ENCODE peak calls at places on chromosomes 6 and 20, in five cellular contexts. One of them, this sample, is unnamed.

GRCh38 chr6:41294463-41294862 is 8.0 kb upstream of the TREM1 start:
- DNase-seq in Calu3: no peak
- DNase-seq in psoas muscle: no peak
- DNase-seq in uterus: no peak
- DNase-seq in thoracic aorta: no peak
- DNase-seq in this sample: no peak

GRCh38 chr6:42260972-42261371 is 43.3 kb upstream of the MRPS10 start:
- DNase-seq in Calu3: peak
- DNase-seq in uterus: peak
- DNase-seq in psoas muscle: peak
- DNase-seq in thoracic aorta: no peak
- DNase-seq in this sample: no peak

GRCh38 chr6:105993769-105994521 is 92.2 kb upstream of the PRDM1 start:
- DNase-seq in Calu3: no peak
- DNase-seq in uterus: peak
- DNase-seq in thoracic aorta: no peak
- DNase-seq in psoas muscle: peak
- DNase-seq in this sample: no peak

GRCh38 chr6:15243994-15244604 is 1.8 kb upstream of the JARID2 start:
- DNase-seq in uterus: no peak
- DNase-seq in psoas muscle: peak
- DNase-seq in Calu3: no peak
- DNase-seq in thoracic aorta: no peak
- DNase-seq in this sample: no peak

GRCh38 chr20:2108987-2109386 is 7.4 kb downstream of the STK35 start:
- DNase-seq in Calu3: peak
- DNase-seq in psoas muscle: no peak
- DNase-seq in uterus: peak
- DNase-seq in thoracic aorta: no peak
- DNase-seq in this sample: no peak

GRCh38 chr6:105510746-105511145 is 107.9 kb upstream of the PREP start:
- DNase-seq in Calu3: no peak
- DNase-seq in uterus: no peak
- DNase-seq in psoas muscle: no peak
- DNase-seq in thoracic aorta: no peak
- DNase-seq in this sample: no peak

GRCh38 chr20:31716818-31717477 is 5.7 kb downstream of the BCL2L1 start:
- DNase-seq in Calu3: no peak
- DNase-seq in psoas muscle: no peak
- DNase-seq in thoracic aorta: no peak
- DNase-seq in uterus: no peak
- DNase-seq in this sample: no peak

GRCh38 chr20:19438488-19438887 is 226.0 kb downstream of the SLC24A3 start:
- DNase-seq in thoracic aorta: no peak
- DNase-seq in uterus: no peak
- DNase-seq in Calu3: no peak
- DNase-seq in psoas muscle: no peak
- DNase-seq in this sample: peak

DNA sequence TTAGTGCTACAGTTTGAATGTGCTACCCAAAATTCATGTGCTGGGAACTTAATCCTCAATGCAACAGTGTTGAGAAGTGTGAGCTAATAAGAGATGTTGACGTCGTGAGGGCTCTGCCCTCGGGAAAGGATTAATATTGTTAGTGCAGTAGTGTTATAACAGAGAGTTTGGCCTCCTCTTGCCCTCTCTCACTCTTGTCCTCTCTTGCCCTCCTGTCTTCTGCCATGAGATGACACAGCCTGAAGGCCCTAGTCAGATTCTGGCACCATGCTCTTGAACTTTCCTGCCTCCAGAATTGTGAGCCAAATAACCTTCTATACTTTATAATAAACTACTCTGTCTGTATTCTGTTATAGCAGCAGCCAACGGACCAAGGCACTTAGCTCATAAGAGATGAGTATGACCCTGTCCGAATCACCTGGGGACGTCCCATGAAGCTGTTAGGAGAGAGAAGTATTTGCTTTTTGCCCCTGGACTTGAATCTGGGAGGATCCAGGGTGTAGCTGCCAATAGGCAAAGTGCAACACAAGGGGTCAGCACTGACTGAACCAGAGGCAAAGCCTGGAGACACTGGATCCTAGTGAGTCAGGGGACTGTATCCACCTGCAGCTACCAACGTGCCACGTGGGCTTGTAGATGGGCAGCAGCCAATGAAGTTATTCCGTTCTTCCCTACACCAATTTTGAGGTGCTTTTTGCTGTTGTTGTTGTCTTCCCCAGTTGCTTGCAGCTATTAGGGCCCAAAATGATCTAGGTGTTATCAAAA is 233.7 kb downstream of the THBS2 start:
- DNase-seq in Calu3: peak
- DNase-seq in uterus: no peak
- DNase-seq in psoas muscle: no peak
- DNase-seq in thoracic aorta: no peak
- DNase-seq in this sample: no peak
- TF ChIP-seq CTCF in Calu3: no peak
- TF ChIP-seq CTCF in uterus: no peak
- TF ChIP-seq CTCF in psoas muscle: no peak
- TF ChIP-seq CTCF in thoracic aorta: no peak
- TF ChIP-seq CTCF in this sample: no peak

GRCh38 chr20:43681468-43681942 is 14.6 kb downstream of the MYBL2 start:
- DNase-seq in uterus: no peak
- DNase-seq in Calu3: no peak
- DNase-seq in psoas muscle: no peak
- DNase-seq in thoracic aorta: no peak
- DNase-seq in this sample: no peak
- TF ChIP-seq CTCF in uterus: no peak
- TF ChIP-seq CTCF in Calu3: no peak
- TF ChIP-seq CTCF in psoas muscle: no peak
- TF ChIP-seq CTCF in thoracic aorta: no peak
- TF ChIP-seq CTCF in this sample: no peak

GRCh38 chr20:21312813-21313471 is 9.8 kb downstream of the XRN2 start:
- DNase-seq in thoracic aorta: no peak
- DNase-seq in Calu3: no peak
- DNase-seq in uterus: no peak
- DNase-seq in psoas muscle: no peak
- DNase-seq in this sample: no peak

GRCh38 chr20:21309678-21310467 is 6.7 kb downstream of the XRN2 start:
- DNase-seq in Calu3: no peak
- DNase-seq in thoracic aorta: no peak
- DNase-seq in psoas muscle: no peak
- DNase-seq in uterus: no peak
- DNase-seq in this sample: no peak

GRCh38 chr20:21315138-21315537 is 12.0 kb downstream of the XRN2 start:
- DNase-seq in thoracic aorta: no peak
- DNase-seq in uterus: no peak
- DNase-seq in psoas muscle: no peak
- DNase-seq in Calu3: no peak
- DNase-seq in this sample: no peak
- TF ChIP-seq CTCF in thoracic aorta: no peak
- TF ChIP-seq CTCF in uterus: no peak
- TF ChIP-seq CTCF in psoas muscle: no peak
- TF ChIP-seq CTCF in Calu3: no peak
- TF ChIP-seq CTCF in this sample: no peak

GRCh38 chr6:161434921-161435411 is 161.1 kb upstream of the AGPAT4 start:
- DNase-seq in uterus: no peak
- DNase-seq in Calu3: peak
- DNase-seq in thoracic aorta: no peak
- DNase-seq in psoas muscle: no peak
- DNase-seq in this sample: no peak

GRCh38 chr6:161434331-161434730 is 160.5 kb upstream of the AGPAT4 start:
- DNase-seq in psoas muscle: no peak
- DNase-seq in uterus: no peak
- DNase-seq in Calu3: peak
- DNase-seq in thoracic aorta: no peak
- DNase-seq in this sample: no peak

GRCh38 chr6:161432546-161432945 is 158.7 kb upstream of the AGPAT4 start:
- DNase-seq in uterus: no peak
- DNase-seq in Calu3: no peak
- DNase-seq in thoracic aorta: no peak
- DNase-seq in psoas muscle: no peak
- DNase-seq in this sample: no peak

GRCh38 chr6:161435426-161436065 is 161.7 kb upstream of the AGPAT4 start:
- DNase-seq in Calu3: no peak
- DNase-seq in thoracic aorta: no peak
- DNase-seq in uterus: no peak
- DNase-seq in psoas muscle: no peak
- DNase-seq in this sample: no peak

DNA sequence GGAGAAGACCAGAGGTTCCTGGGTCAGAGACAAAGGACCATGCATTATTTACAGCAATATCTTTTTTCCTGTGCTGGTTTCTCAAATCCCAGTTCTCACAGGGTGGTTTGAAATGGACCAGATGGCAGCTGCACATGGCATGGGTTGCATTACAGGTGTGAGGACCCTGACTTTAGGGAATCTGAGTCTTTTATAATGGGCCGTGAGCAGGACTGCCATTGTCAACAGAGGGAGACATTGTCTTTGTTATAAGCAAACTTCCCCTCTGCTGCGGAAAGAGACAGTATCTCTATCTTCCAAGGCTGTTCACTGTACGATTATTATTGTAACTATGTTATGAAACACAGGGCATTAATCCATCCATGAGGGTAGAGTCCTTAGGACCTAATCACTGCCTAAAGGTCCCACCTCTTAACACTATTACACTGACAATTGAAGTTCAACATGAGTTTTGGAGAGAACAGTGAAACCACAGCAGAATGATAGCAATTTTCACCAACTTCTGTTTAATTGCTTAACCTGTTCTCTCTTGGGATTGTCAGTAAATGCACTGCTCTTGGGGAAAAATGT is 156.1 kb upstream of the AGPAT4 start:
- DNase-seq in uterus: no peak
- DNase-seq in psoas muscle: no peak
- DNase-seq in thoracic aorta: no peak
- DNase-seq in Calu3: no peak
- DNase-seq in this sample: no peak
- TF ChIP-seq CTCF in uterus: no peak
- TF ChIP-seq CTCF in psoas muscle: peak
- TF ChIP-seq CTCF in thoracic aorta: no peak
- TF ChIP-seq CTCF in Calu3: no peak
- TF ChIP-seq CTCF in this sample: no peak

DNA sequence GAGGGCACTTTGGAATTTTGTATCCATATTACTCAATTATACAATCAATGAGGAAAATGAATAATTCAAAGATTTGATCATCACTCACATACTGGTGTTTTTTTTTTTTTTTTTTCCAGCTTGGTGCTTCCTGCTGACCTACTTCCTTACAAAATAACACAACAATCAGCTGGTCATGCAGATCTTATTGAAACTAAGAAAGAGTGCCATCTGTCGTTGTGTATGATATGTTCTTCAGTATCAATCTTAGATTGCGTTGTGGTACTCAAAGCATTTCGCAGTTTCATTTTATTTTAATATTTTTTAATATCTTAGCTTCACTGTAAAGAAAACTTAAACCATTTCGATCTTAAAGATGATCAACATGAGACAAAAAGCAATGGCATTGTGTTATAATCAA is 155.6 kb downstream of the OGFRL1 start:
- DNase-seq in thoracic aorta: no peak
- DNase-seq in Calu3: no peak
- DNase-seq in psoas muscle: no peak
- DNase-seq in uterus: no peak
- DNase-seq in this sample: no peak
- TF ChIP-seq CTCF in thoracic aorta: no peak
- TF ChIP-seq CTCF in Calu3: peak
- TF ChIP-seq CTCF in psoas muscle: peak
- TF ChIP-seq CTCF in uterus: no peak
- TF ChIP-seq CTCF in this sample: no peak

GRCh38 chr20:58652606-58653303 is 1.7 kb downstream of the STX16 start:
- DNase-seq in psoas muscle: no peak
- DNase-seq in thoracic aorta: no peak
- DNase-seq in Calu3: no peak
- DNase-seq in uterus: no peak
- DNase-seq in this sample: no peak

GRCh38 chr20:58651548-58651822 is 402 bp downstream of the STX16 start:
- DNase-seq in thoracic aorta: no peak
- DNase-seq in psoas muscle: no peak
- DNase-seq in uterus: peak
- DNase-seq in Calu3: no peak
- DNase-seq in this sample: no peak

GRCh38 chr20:58650181-58650775 is 805 bp upstream of the STX16 start:
- DNase-seq in Calu3: no peak
- DNase-seq in psoas muscle: no peak
- DNase-seq in uterus: no peak
- DNase-seq in thoracic aorta: no peak
- DNase-seq in this sample: no peak

GRCh38 chr20:58650776-58651547 is at the start of gene STX16:
- DNase-seq in psoas muscle: peak
- DNase-seq in thoracic aorta: peak
- DNase-seq in Calu3: peak
- DNase-seq in uterus: peak
- DNase-seq in this sample: peak

DNA sequence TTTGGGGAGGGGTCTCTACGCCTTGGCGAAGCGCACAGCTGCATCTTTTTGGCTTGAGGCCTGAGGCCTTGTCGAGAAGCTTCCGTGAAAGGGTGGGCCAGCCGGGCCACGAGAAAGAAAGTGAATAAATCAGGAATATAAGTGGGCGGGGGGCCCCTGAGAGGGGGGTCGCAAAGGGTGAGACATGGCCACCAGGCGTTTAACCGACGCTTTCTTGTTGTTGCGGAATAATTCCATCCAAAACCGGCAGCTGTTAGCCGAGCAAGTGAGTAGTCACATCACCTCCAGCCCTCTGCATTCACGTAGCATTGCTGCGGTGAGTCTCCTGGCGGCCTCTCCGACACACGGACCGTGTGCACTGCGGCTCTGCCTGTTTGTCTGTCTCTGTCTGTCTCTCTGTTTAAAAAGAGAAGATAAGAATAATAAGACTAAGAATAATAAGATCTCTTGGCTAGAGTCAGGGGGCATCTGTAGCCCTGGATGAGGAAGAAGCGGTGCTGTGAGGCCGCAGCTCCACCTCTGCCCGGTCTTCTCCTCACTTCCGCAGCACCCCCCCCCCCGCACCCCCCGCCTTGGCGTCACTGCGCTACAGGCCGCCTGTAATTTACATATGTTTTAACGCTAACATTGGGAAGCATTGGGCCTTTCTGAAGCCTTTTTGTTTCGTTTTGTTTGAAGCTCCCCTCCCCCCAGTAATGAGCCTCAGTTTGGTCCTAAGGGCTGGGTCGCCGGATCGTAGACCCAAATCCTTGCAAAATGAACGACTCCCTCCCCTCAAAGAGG is 931 bp downstream of the STX16 start:
- DNase-seq in Calu3: peak
- DNase-seq in thoracic aorta: no peak
- DNase-seq in psoas muscle: peak
- DNase-seq in uterus: no peak
- DNase-seq in this sample: no peak
- TF ChIP-seq CTCF in Calu3: no peak
- TF ChIP-seq CTCF in thoracic aorta: no peak
- TF ChIP-seq CTCF in psoas muscle: no peak
- TF ChIP-seq CTCF in uterus: no peak
- TF ChIP-seq CTCF in this sample: no peak

This sample was measured in coronary artery.